ENCODE peak calls at places on chromosomes 7 and 10, in five cellular contexts. V is cardiac muscle cell, M is body of pancreas, B is breast epithelium, E is prostate gland. I is an unnamed sample. For H3K4me1, the result is how much of the 10 kb centered on the place peaks cover.

GRCh38 chr7:596071-596818 is 76.6 kb upstream of the PDGFA start:
- DNase-seq in V (no peak), M (no peak), B (no peak), E (no peak), I (no peak)

GRCh38 chr7:54788664-54789063 is 29.7 kb upstream of the SEC61G start:
- DNase-seq in V (peak), M (peak), B (no peak), E (peak), I (peak)

GRCh38 chr10:89563861-89564478 is 28.6 kb upstream of the SLC16A12 start:
- DNase-seq in V (peak), M (no peak), B (no peak), E (peak), I (peak)

GRCh38 chr10:67914777-67915340 is 30.4 kb downstream of the SIRT1 start:
- DNase-seq in V (no peak), M (no peak), B (no peak), E (no peak), I (no peak)

GRCh38 chr10:6833458-6834011 is 253.5 kb upstream of the PRKCQ start:
- DNase-seq in V (no peak), M (no peak), B (no peak), E (no peak), I (no peak)

GRCh38 chr7:11228515-11228914 is 254.8 kb downstream of the PHF14 start:
- DNase-seq in V (peak), M (peak), B (peak), E (peak), I (no peak)

GRCh38 chr10:30433286-30433778 is 652 bp upstream of the MAP3K8 start:
- DNase-seq in V (peak), M (peak), B (peak), E (peak), I (peak)

GRCh38 chr10:92832998-92833642 is 15.2 kb upstream of the EXOC6 start:
- DNase-seq in V (no peak), M (no peak), B (no peak), E (no peak), I (no peak)

GRCh38 chr7:27111753-27112277 is 9.3 kb upstream of the HOXA2 start:
- DNase-seq in V (no peak), M (no peak), B (no peak), E (no peak), I (peak)

GRCh38 chr7:22138886-22139285 is 193.2 kb upstream of the CDCA7L start:
- DNase-seq in V (no peak), M (no peak), B (no peak), E (no peak), I (no peak)

GRCh38 chr7:4823442-4824119 is 38.2 kb downstream of the PAPOLB start:
- DNase-seq in V (no peak), M (no peak), B (no peak), E (no peak), I (no peak)

GRCh38 chr7:12458520-12459131 is 55.0 kb upstream of the VWDE start:
- DNase-seq in V (peak), M (no peak), B (no peak), E (no peak), I (peak)

GRCh38 chr7:80475383-80475782 is 36.5 kb downstream of the GNAT3 start:
- DNase-seq in V (no peak), M (no peak), B (no peak), E (no peak), I (no peak)

GRCh38 chr7:129853661-129854268 is 99.0 kb downstream of the UBE2H start:
- DNase-seq in V (peak), M (no peak), B (no peak), E (peak), I (no peak)

GRCh38 chr10:3808689-3809199 is 23.7 kb upstream of the KLF6 start:
- DNase-seq in V (no peak), M (no peak), B (no peak), E (no peak), I (no peak)

GRCh38 chr10:103855424-103855823 is at the start of gene SH3PXD2A:
- DNase-seq in V (peak), M (no peak), B (no peak), E (peak), I (peak)

GRCh38 chr7:73896454-73896853 is 35.5 kb downstream of the TMEM270 start:
- DNase-seq in V (no peak), M (no peak), B (no peak), E (no peak), I (no peak)

GRCh38 chr7:14834888-14835287 is 67.7 kb downstream of the DGKB start:
- DNase-seq in V (peak), M (no peak), B (no peak), E (no peak), I (no peak)

GRCh38 chr7:22001345-22002004 is 55.8 kb upstream of the CDCA7L start:
- DNase-seq in V (peak), M (no peak), B (no peak), E (peak), I (peak)

GRCh38 chr7:159026271-159027047 is 118.2 kb downstream of the VIPR2 start:
- DNase-seq in V (no peak), M (no peak), B (peak), E (no peak), I (no peak)

GRCh38 chr7:140623995-140624902 is 16.4 kb downstream of the DENND2A start:
- DNase-seq in V (no peak), M (no peak), B (no peak), E (no peak), I (no peak)

GRCh38 chr7:33986951-33987948 is 81.9 kb downstream of the BMPER start:
- DNase-seq in V (peak), M (no peak), B (no peak), E (no peak), I (peak)

GRCh38 chr7:33400214-33400538 is 270.8 kb downstream of the BBS9 start:
- DNase-seq in V (no peak), M (no peak), B (no peak), E (no peak), I (no peak)

GRCh38 chr7:80859272-80859970 is 59.4 kb downstream of the SEMA3C start:
- DNase-seq in V (peak), M (no peak), B (no peak), E (peak), I (peak)

GRCh38 chr7:15829689-15830088 is 143.2 kb upstream of the MEOX2 start:
- DNase-seq in V (peak), M (no peak), B (no peak), E (no peak), I (no peak)

GRCh38 chr10:17217661-17218306 is 10.3 kb upstream of the VIM start:
- DNase-seq in V (no peak), M (no peak), B (no peak), E (no peak), I (no peak)

DNA sequence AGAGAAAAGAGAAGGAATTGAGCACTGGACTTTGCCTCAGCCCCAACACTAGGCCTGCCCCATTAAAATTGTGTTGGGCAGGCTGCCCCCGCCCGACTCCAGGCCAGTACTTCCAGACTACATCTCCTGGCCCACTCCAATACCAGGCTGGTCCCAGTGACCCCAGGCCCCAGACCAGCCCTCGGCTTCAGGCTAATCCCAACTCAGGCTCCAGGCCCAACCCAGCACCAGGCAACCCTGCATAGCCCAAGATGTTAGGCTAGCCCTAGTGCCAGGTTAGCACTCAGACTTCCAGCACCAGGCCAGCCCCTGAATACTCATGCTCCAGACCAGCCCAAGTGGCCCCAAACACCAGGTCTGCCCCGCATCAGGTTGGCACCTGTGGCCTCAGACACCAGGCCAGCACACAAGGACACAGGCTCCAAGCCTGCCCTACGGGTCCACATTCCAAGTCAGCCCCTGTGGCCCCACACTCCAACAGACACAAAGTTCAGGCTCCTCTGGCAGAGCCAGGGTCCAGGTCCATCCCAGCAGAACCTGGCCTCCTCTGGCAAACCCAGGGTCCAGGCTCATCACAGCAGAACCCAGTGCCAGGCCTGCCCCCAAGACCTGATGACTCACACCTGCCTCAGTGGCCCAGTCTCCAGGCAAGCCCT is 20.3 kb downstream of the COG5 start:
- DNase-seq in V (no peak), M (no peak), B (no peak), E (no peak), I (no peak)
- H3K4me3 ChIP-seq in V (no peak), M (no peak), B (no peak), E (no peak), I (no peak)

DNA sequence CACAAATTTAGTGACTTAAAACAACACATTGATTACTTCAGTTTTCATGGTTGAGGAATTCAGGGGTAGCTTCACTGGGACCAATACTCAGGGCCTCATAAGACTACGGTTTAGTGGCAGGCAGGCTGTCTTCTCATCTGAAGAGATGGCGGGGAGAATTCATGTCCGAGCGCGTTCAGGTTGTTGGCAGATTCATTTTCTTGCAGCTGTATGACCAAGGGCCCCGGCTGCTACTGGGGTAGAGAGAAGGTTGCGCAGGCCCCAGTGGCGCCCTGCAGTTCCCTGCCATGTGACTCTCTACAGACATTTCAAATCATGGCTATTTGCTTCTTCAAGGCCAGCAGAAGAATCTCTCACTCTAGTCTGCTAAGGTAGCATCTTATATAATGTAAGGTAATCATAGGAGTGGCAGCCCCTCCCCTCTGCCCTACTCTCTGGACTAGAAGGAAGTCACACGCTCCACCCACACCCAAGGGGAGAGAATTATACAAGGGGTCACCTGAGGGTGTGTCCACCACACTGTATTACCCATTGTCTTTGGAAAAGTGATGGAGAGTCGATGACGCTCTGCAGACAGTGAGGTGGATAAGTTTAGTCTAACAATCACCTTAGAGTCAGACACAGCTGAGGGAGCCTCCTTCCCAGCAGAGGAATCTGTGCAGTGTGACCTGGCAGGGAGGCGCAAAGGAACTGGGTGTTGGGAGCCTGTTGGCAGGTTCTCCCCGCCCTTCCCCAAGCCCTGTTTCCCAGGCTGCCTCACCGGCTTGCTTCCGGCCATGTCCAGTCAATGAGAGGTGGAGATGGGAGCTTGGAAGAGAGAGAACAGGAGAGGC is 35.7 kb upstream of the PLEKHA1 start:
- DNase-seq in V (no peak), M (no peak), B (no peak), E (no peak), I (no peak)
- H3K27ac ChIP-seq in V (no peak), M (no peak), B (no peak), E (no peak), I (no peak)

GRCh38 chr7:151796871-151797270 is 80.0 kb downstream of the PRKAG2 start:
- DNase-seq in V (no peak), M (no peak), B (no peak), E (no peak), I (no peak)
- H3K4me1 ChIP-seq in V (under half), M (under half), B (under half), E (under half), I (under half)

GRCh38 chr7:123643495-123644428 is 11.9 kb upstream of the LMOD2 start:
- DNase-seq in V (peak), M (no peak), B (no peak), E (no peak), I (no peak)
- H3K4me3 ChIP-seq in V (no peak), M (no peak), B (no peak), E (no peak), I (peak)

GRCh38 chr10:15367296-15367830 is 3.7 kb downstream of the FAM171A1 start:
- DNase-seq in V (no peak), M (no peak), B (no peak), E (no peak), I (no peak)

GRCh38 chr10:15369642-15370211 is 1.4 kb downstream of the FAM171A1 start:
- DNase-seq in V (peak), M (peak), B (no peak), E (no peak), I (peak)

GRCh38 chr10:15370741-15371701 is at the start of gene FAM171A1:
- DNase-seq in V (peak), M (peak), B (no peak), E (peak), I (peak)

GRCh38 chr10:15368456-15368855 is 2.6 kb downstream of the FAM171A1 start:
- DNase-seq in V (no peak), M (no peak), B (no peak), E (no peak), I (no peak)

GRCh38 chr10:15370212-15370740 is 813 bp downstream of the FAM171A1 start:
- DNase-seq in V (peak), M (peak), B (no peak), E (peak), I (peak)
- H3K27ac ChIP-seq in V (peak), M (peak), B (peak), E (peak), I (peak)

GRCh38 chr7:2825595-2826227 is 18.4 kb downstream of the GNA12 start:
- DNase-seq in V (no peak), M (no peak), B (no peak), E (no peak), I (no peak)
- H3K4me1 ChIP-seq in V (half or more), M (under half), B (under half), E (under half), I (under half)

DNA sequence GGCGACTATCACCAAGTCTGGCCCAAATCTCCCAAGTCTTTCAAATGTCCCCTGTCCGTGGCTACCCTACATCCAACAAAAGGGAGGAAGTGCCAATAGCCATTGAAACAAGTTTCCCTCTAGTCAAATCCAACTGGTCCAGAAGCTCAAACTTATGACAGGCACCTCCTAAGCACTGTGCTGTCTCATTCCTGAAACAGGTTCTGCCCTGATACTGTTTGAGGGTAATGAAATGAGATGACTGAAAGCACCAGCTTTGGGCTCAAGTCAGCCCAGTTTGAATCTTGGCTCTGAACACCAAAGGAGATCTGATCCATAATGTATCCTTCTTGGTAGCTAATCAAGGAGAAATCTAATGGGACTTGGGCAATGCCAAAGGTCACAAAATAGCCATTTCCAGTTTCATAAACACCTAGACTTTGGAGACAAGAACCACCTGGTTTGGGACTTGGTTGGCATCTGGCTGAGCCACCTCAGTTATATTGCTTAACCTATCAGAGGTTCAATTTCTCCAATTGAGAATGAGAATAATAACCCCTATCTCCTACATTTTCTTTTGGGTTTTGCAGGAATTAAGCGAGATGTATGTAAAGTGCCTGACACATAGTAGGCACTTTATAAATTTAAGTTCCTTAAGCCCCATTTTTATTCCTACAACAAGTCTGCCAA is 34.7 kb upstream of the ARID5B start:
- DNase-seq in V (no peak), M (no peak), B (no peak), E (no peak), I (no peak)
- H3K4me3 ChIP-seq in V (no peak), M (no peak), B (peak), E (no peak), I (no peak)

GRCh38 chr7:43625977-43626376 is 43.1 kb downstream of the STK17A start:
- DNase-seq in V (no peak), M (no peak), B (no peak), E (no peak), I (no peak)
- H3K27ac ChIP-seq in V (peak), M (no peak), B (no peak), E (no peak), I (no peak)